ENCODE peak calls at places on chromosome 15, in five cellular contexts. S is right lobe of liver, E is HCT116, Z is K562, T is uterus. P is an unnamed sample.

GRCh38 chr15:43135351-43135750 is 2.0 kb downstream of the TMEM62 start:
- DNase-seq in S (no peak), E (no peak), Z (no peak), T (no peak), P (no peak)

GRCh38 chr15:25022233-25022632 is 67.4 kb downstream of the SNRPN start:
- DNase-seq in S (no peak), E (no peak), Z (no peak), T (no peak), P (no peak)

GRCh38 chr15:38538328-38539007 is 26.1 kb downstream of the RASGRP1 start:
- DNase-seq in S (no peak), E (no peak), Z (no peak), T (no peak), P (no peak)

GRCh38 chr15:65460948-65461347 is 38.2 kb upstream of the IGDCC4 start:
- DNase-seq in S (no peak), E (no peak), Z (no peak), T (no peak), P (no peak)

GRCh38 chr15:58717357-58717756 is 32.1 kb downstream of the ADAM10 start:
- DNase-seq in S (no peak), E (no peak), Z (no peak), T (no peak), P (no peak)

GRCh38 chr15:49962044-49962602 is 156.9 kb downstream of the ATP8B4 start:
- DNase-seq in S (no peak), E (no peak), Z (no peak), T (no peak), P (no peak)

GRCh38 chr15:63349156-63349555 is 32.5 kb downstream of the CA12 start:
- DNase-seq in S (no peak), E (no peak), Z (no peak), T (no peak), P (no peak)

GRCh38 chr15:89824607-89824867 is 9.9 kb upstream of the ANPEP start:
- DNase-seq in S (no peak), E (no peak), Z (no peak), T (no peak), P (no peak)

GRCh38 chr15:85543741-85544155 is 163.3 kb downstream of the AKAP13 start:
- DNase-seq in S (peak; percentile 62), E (no peak), Z (no peak), T (no peak), P (peak; percentile 84)
- TF ChIP-seq POLR2A in S (peak; percentile 45), E (no peak), Z (no peak), T (no peak), P (no peak)

GRCh38 chr15:100920516-100921135 is 1.5 kb downstream of the LRRK1 start:
- DNase-seq in S (peak; percentile 36), E (no peak), Z (no peak), T (no peak), P (peak; percentile 80)
- H3K4me3 ChIP-seq in S (no peak overlapping the region), E (peak overlapping the region; percentile 73), Z (no peak overlapping the region), T (no peak overlapping the region), P (no peak overlapping the region)

GRCh38 chr15:52183562-52184173 is 7.5 kb downstream of the GNB5 start:
- DNase-seq in S (no peak), E (no peak), Z (peak; percentile 33), T (no peak), P (peak; percentile 54)

GRCh38 chr15:52180851-52181450 is 10.2 kb downstream of the GNB5 start:
- DNase-seq in S (no peak), E (no peak), Z (no peak), T (no peak), P (peak; percentile 67)

GRCh38 chr15:52180196-52180835 is 10.9 kb downstream of the GNB5 start:
- DNase-seq in S (no peak), E (no peak), Z (no peak), T (no peak), P (peak; percentile 65)

GRCh38 chr15:52184721-52185120 is 6.5 kb downstream of the GNB5 start:
- DNase-seq in S (no peak), E (no peak), Z (no peak), T (no peak), P (no peak)

GRCh38 chr15:52181938-52182780 is 9.0 kb downstream of the GNB5 start:
- DNase-seq in S (no peak), E (no peak), Z (no peak), T (no peak), P (no peak)
- TF ChIP-seq CTCF in S (no peak), E (no peak), Z (no peak), T (no peak), P (no peak)

GRCh38 chr15:77067691-77068367 is 3.1 kb downstream of the TSPAN3 start:
- DNase-seq in S (no peak), E (no peak), Z (no peak), T (no peak), P (no peak)
- TF ChIP-seq POLR2A in S (no peak), E (no peak), Z (no peak), T (no peak), P (no peak)

DNA sequence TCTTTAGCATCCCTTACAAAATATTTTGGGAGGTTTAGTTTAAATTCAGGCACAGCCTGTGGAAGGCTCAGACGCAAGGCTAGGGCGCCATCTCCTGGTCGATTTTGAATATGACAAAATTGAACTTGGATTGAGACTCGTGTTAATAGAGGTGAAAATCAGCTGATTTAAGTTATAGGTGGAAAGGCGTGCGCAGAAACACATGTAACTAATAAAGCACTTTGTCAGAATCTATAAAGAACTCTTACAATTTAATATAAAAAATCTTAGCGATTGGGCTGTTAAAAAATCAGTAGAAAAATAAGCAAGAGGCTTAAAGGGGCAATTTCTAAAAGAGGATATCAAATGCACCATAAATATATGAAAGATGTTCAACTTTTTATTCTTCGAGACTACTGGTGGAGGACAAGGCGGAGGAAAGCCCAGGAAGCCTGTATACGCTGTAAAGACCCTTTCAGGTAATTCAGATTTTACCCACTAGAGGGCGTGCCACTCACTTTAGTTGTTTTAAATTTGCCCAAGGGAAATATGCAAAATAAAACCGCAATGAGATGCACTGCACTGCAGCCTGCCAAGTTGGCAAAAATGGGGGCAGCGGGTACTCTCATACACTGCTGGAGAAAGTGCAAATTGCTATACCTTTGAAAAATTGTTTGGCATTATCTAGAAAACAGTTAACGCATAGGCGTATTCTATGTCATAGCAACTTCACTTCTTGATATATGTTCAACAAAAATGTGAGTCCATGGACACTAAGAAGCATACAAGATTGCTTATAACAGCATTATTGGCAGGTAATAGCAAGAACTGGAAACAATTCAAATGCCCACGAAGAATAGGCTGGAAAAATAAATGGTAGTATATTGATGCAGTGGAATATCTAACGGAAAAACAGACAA is 64.7 kb downstream of the SLC30A4 start:
- DNase-seq in S (peak; percentile 76), E (peak; percentile 79), Z (peak; percentile 67), T (peak; percentile 61), P (peak; percentile 90)
- H3K4me3 ChIP-seq in S (peak overlapping the region; percentile 49), E (peak overlapping the region; percentile 48), Z (peak overlapping the region; percentile 19), T (peak overlapping the region; percentile 43), P (no peak overlapping the region)

DNA sequence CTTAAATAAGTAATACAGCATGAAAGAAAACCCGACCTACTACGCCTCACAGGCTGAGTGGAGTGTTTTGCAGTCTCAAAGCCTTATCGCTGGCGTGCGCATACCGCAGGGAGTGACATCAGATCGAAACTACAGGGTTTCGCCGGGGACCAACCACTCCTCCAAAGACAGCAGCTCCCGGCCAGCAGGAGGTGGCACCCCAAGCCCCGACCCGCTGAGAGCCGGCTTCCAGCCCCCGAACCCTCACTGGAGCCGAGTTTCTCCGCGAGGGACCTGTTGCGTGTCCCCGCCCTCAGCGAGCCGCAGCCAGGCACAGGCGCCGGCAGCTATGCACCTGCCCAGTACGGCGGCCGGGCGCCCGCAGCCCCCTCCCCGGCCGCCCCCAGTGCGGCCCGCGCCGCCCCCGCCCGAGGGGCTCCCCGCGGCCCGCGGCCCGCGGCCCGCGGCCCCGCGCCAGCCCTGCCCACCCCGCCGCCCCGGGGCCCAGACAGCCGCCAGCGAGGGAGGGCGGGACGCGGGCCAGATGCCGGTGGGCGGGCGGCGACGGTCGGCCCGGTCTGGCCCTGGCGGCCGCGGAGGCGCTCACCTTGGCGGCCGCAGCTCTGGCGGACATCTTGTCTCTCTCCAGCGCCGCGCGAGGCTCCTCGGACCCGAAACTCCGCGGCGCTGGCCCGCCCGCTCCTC is 710 bp downstream of the TJP1 start:
- DNase-seq in S (peak; percentile 77), E (peak; percentile 70), Z (peak; percentile 77), T (peak; percentile 66), P (peak; percentile 60)
- TF ChIP-seq CTCF in S (no peak), E (no peak), Z (peak; percentile 36), T (peak; percentile 27), P (no peak)

GRCh38 chr15:66619152-66619903 is 53.5 kb upstream of the LCTL start:
- DNase-seq in S (peak; percentile 82), E (peak; percentile 49), Z (peak; percentile 74), T (peak; percentile 77), P (peak; percentile 95)

GRCh38 chr15:66615175-66615495 is 49.3 kb upstream of the LCTL start:
- DNase-seq in S (no peak), E (no peak), Z (no peak), T (no peak), P (no peak)

GRCh38 chr15:66615846-66616245 is 50.0 kb upstream of the LCTL start:
- DNase-seq in S (no peak), E (no peak), Z (no peak), T (no peak), P (no peak)

GRCh38 chr15:66614456-66615174 is 48.8 kb upstream of the LCTL start:
- DNase-seq in S (no peak), E (no peak), Z (no peak), T (no peak), P (no peak)

DNA sequence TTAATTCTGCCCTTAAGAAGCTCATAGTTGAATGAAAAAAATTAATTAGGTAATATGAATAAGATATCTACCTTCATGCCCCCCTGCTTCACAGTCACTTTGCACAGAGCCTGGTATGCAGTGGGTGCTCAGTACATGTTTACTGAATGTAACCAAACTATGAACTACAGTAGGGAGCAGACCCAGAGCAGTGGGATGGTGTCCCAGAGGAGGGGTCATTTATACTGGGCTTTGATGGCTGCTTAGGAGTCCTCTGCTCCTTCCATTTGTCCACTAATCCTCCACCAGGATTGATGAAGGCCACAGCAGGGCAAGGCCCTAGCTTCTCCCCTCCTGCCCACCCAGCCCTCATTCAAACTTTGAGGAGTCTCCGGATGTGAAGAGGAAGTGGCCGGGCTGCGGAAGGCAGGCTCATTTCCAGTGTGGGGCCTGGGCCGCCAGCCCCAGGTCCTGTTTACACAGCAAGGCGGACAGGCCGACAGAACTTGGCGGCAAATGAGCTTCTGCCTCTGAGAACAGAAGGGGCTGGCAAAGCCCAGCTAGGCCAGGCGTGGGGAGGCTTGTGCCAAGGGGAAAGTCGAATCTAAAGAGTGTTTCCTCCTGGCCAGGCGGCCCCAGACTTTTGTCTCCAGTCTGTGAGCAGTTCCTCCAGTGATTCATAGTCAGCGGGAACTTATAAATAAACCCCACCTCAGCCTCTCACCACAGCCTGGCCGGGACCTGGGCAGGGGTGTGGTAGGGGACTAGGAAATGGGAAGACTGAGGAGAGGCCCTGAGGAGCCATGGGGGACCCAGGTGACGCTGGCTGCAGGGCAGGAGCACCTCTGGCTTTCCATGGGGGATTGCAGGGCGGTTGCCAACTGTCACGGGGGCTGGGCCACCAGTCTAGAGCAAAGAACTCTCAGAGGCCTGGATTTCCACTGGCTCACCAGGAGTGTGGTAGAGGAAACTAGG is 51.6 kb upstream of the LCTL start:
- DNase-seq in S (peak; percentile 96), E (no peak), Z (no peak), T (peak; percentile 44), P (peak; percentile 43)
- TF ChIP-seq POLR2A in S (peak; percentile 38), E (no peak), Z (no peak), T (no peak), P (no peak)